ENCODE peak calls at places on chromosomes 11 and 22, in four cellular contexts. Z is HCT116, C is uterus, O is PC-3. J is an unnamed sample. For H3K27me3, the result is how much of the 10 kb centered on the place peaks cover.

GRCh38 chr22:28282346-28282745 is 363.3 kb upstream of the PITPNB start:
- DNase-seq in C (no peak), O (no peak), Z (no peak), J (no peak)

GRCh38 chr11:69702239-69702668 is 1.6 kb downstream of the FGF19 start:
- DNase-seq in Z (no peak), C (no peak), O (no peak), J (no peak)

GRCh38 chr11:125945011-125945796 is 640 bp upstream of the VSIG10L2 start:
- DNase-seq in Z (no peak), O (no peak), C (peak), J (no peak)

GRCh38 chr22:16955678-16956210 is 52.3 kb downstream of the GAB4 start:
- DNase-seq in Z (no peak), C (no peak), O (no peak), J (no peak)

GRCh38 chr11:107844041-107844440 is 14.5 kb downstream of the SLC35F2 start:
- DNase-seq in C (no peak), Z (no peak), O (peak), J (no peak)

GRCh38 chr11:77596626-77597025 is 6.9 kb downstream of the AQP11 start:
- DNase-seq in O (peak), C (no peak), Z (no peak), J (no peak)

GRCh38 chr11:32088117-32088941 is 2.5 kb upstream of the RCN1 start:
- DNase-seq in O (peak), C (no peak), Z (no peak), J (no peak)

GRCh38 chr22:37021041-37021440 is 1.5 kb downstream of the MPST start:
- DNase-seq in Z (no peak), C (no peak), O (no peak), J (no peak)

GRCh38 chr11:124075841-124076571 is 34.9 kb upstream of the OR10G7 start:
- DNase-seq in C (no peak), Z (no peak), O (no peak), J (peak)

GRCh38 chr11:11899401-11899800 is 57.6 kb downstream of the USP47 start:
- DNase-seq in C (no peak), Z (no peak), O (peak), J (no peak)

GRCh38 chr11:120134106-120134930 is 3.6 kb downstream of the TRIM29 start:
- DNase-seq in C (peak), O (no peak), Z (no peak), J (no peak)

GRCh38 chr11:14520086-14520901 is at the start of gene PSMA1:
- DNase-seq in Z (peak), O (peak), C (peak), J (peak)

GRCh38 chr11:8384199-8384821 is 120.6 kb upstream of the LMO1 start:
- DNase-seq in O (peak), Z (no peak), C (peak), J (peak)

GRCh38 chr22:29302681-29303465 is 3.6 kb upstream of the GAS2L1 start:
- DNase-seq in O (no peak), C (no peak), Z (no peak), J (no peak)

GRCh38 chr11:72001834-72002591 is 3.3 kb downstream of the IL18BP start:
- DNase-seq in C (no peak), O (no peak), Z (no peak), J (no peak)

GRCh38 chr11:5736396-5736795 is at the start of gene OR56B1:
- DNase-seq in Z (no peak), O (no peak), C (no peak), J (no peak)

GRCh38 chr11:279966-280761 is 2.0 kb downstream of the NLRP6 start:
- DNase-seq in C (no peak), O (no peak), Z (no peak), J (no peak)

GRCh38 chr22:38298312-38299000 is 18.8 kb downstream of the CSNK1E start:
- DNase-seq in O (peak), C (no peak), Z (peak), J (no peak)

GRCh38 chr11:1387961-1388762 is 1.6 kb upstream of the BRSK2 start:
- DNase-seq in O (no peak), C (no peak), Z (no peak), J (no peak)

GRCh38 chr11:36086366-36086765 is 142.5 kb downstream of the LDLRAD3 start:
- DNase-seq in C (no peak), O (no peak), Z (no peak), J (no peak)

GRCh38 chr22:28759861-28760560 is 12.5 kb upstream of the CCDC117 start:
- DNase-seq in C (no peak), Z (no peak), O (no peak), J (no peak)

GRCh38 chr11:119585038-119585666 is 143.8 kb downstream of the NECTIN1 start:
- DNase-seq in C (peak), Z (no peak), O (peak), J (no peak)

GRCh38 chr22:30310881-30311771 is 15.6 kb downstream of the TBC1D10A start:
- DNase-seq in C (peak), Z (no peak), O (peak), J (no peak)

GRCh38 chr22:26672060-26672471 is 14.7 kb downstream of the MIAT start:
- DNase-seq in C (no peak), O (no peak), Z (no peak), J (no peak)

GRCh38 chr11:119101759-119102423 is at the start of gene DPAGT1:
- DNase-seq in C (peak), O (peak), Z (peak), J (peak)

GRCh38 chr11:20563871-20564270 is 35.5 kb upstream of the SLC6A5 start:
- DNase-seq in C (no peak), O (no peak), Z (no peak), J (no peak)

GRCh38 chr22:41782316-41782715 is 18.2 kb upstream of the CCDC134 start:
- DNase-seq in C (no peak), O (no peak), Z (no peak), J (no peak)
- TF ChIP-seq CTCF in C (no peak), O (no peak), Z (no peak), J (no peak)

GRCh38 chr11:115506909-115507649 is 2.9 kb upstream of the CADM1 start:
- DNase-seq in O (no peak), Z (no peak), C (no peak), J (no peak)

GRCh38 chr11:115503886-115504278 is 333 bp downstream of the CADM1 start:
- DNase-seq in O (no peak), C (no peak), Z (no peak), J (no peak)

GRCh38 chr11:115504279-115505158 is at the start of gene CADM1:
- DNase-seq in C (peak), Z (no peak), O (peak), J (peak)

GRCh38 chr11:115503083-115503885 is 931 bp downstream of the CADM1 start:
- DNase-seq in Z (no peak), O (peak), C (peak), J (peak)

GRCh38 chr11:115505165-115505564 is 950 bp upstream of the CADM1 start:
- DNase-seq in O (no peak), C (no peak), Z (no peak), J (no peak)
- H3K27me3 ChIP-seq in O (half or more), C (under half), Z (under half), J (under half)

GRCh38 chr11:44643207-44643606 is 77.7 kb downstream of the CD82 start:
- DNase-seq in O (no peak), Z (no peak), C (no peak), J (no peak)
- H3K4me3 ChIP-seq in O (no peak), Z (no peak), C (no peak), J (no peak)

GRCh38 chr11:47642099-47642855 is at the start of gene MTCH2:
- DNase-seq in O (peak), Z (peak), C (peak), J (peak)
- TF ChIP-seq CTCF in O (peak), Z (peak), C (peak), J (peak)

GRCh38 chr22:44202261-44202789 is 21.6 kb downstream of the PARVG start:
- DNase-seq in C (no peak), O (no peak), Z (no peak), J (no peak)
- H3K27me3 ChIP-seq in C (under half), O (under half), Z (under half), J (under half)

DNA sequence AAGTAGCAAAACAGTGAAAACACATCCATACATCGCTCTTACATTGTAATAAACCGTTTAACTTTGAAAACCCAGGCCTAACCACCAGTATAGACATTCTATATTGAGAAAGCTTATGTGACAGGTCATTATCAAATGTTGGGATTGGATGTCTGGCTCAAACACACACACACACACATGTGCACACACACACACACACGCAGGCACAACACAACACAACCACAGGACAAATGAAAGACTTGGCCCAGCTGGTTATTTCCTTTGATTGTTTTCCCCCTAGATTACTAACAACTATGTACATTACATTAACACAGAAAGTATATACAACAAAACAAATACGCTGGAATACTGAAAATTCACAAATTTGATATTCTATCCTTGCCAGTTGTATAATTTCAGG is 119.7 kb downstream of the APOL5 start:
- DNase-seq in Z (no peak), O (no peak), C (no peak), J (no peak)
- H3K4me3 ChIP-seq in Z (no peak), O (peak), C (no peak), J (no peak)

GRCh38 chr11:61384271-61385242 is 7.8 kb upstream of the TMEM216 start:
- DNase-seq in C (no peak), O (peak), Z (no peak), J (no peak)
- TF ChIP-seq CTCF in C (no peak), O (peak), Z (peak), J (peak)

GRCh38 chr22:49326558-49326957 is 501.1 kb downstream of the BRD1 start:
- DNase-seq in Z (no peak), C (no peak), O (no peak), J (no peak)
- H3K27me3 ChIP-seq in Z (under half), C (under half), O (half or more), J (under half)